ENCODE peak calls at places on chromosomes 5 and 9, in seven cellular contexts. P is activated naive CD4-positive, alpha-beta T cell treated with anti-CD3 and anti-CD28 coated beads, Interleukin-2, amount 50 U/mL, for 16 hours; G is glutamatergic neuron; L is anterior cingulate cortex; Z is stimulated activated CD4-positive, alpha-beta T cell treated with anti-CD3 and anti-CD28 coated beads, Interleukin-12 subunit alpha, Interleukin-12 subunit beta, amount 100 ng/mL, for 24 hours; W is lower lobe of right lung; T is frontal cortex. X is an unnamed sample.

GRCh38 chr5:122259995-122260394 is 52.0 kb upstream of the SNCAIP start:
- DNase-seq in P (no peak), G (no peak), L (no peak), Z (no peak), W (no peak), T (no peak), X (peak)

GRCh38 chr5:14714706-14715105 is 50.2 kb downstream of the OTULIN start:
- DNase-seq in P (no peak), G (no peak), L (no peak), Z (no peak), W (no peak), T (no peak), X (no peak)

GRCh38 chr9:127161081-127161621 is 38.7 kb upstream of the ANGPTL2 start:
- DNase-seq in P (no peak), G (no peak), L (no peak), Z (no peak), W (no peak), T (no peak), X (no peak)

GRCh38 chr5:30581198-30581925 is 612.1 kb upstream of the CDH6 start:
- DNase-seq in P (no peak), G (peak), L (no peak), Z (no peak), W (no peak), T (no peak), X (no peak)

GRCh38 chr5:6404129-6404528 is 25.8 kb upstream of the MED10 start:
- DNase-seq in P (no peak), G (no peak), L (no peak), Z (no peak), W (no peak), T (no peak), X (no peak)

GRCh38 chr5:54547711-54548250 is 30.2 kb downstream of the SNX18 start:
- DNase-seq in P (no peak), G (no peak), L (no peak), Z (no peak), W (no peak), T (no peak), X (peak)

GRCh38 chr5:73030995-73031394 is 75.2 kb downstream of the FCHO2 start:
- DNase-seq in P (no peak), G (no peak), L (no peak), Z (no peak), W (no peak), T (no peak), X (peak)

GRCh38 chr5:32071351-32071944 is 102.7 kb downstream of the GOLPH3 start:
- DNase-seq in P (no peak), G (no peak), L (no peak), Z (no peak), W (no peak), T (no peak), X (no peak)

GRCh38 chr5:10268100-10268499 is 18.0 kb downstream of the CCT5 start:
- DNase-seq in P (no peak), G (no peak), L (no peak), Z (no peak), W (no peak), T (no peak), X (no peak)